ENCODE peak calls at places on chromosomes 6 and 20, in eight cellular contexts. E is stomach, D is adrenal gland, G is heart left ventricle, V is body of pancreas, S is uterus, P is spleen, K is sigmoid colon. A is an unnamed sample. For H3K36me3, the result is how much of the 10 kb centered on the place peaks cover.

GRCh38 chr6:138226701-138227315 is 8.5 kb upstream of the PBOV1 start:
- DNase-seq in V (no peak), S (no peak), D (no peak), K (no peak), G (no peak), P (no peak), E (no peak), A (no peak)

GRCh38 chr6:31541059-31541657 is 645 bp downstream of the DDX39B start:
- DNase-seq in P (no peak), G (no peak), S (no peak), E (no peak), D (peak), K (no peak), V (peak), A (peak)

GRCh38 chr6:7787137-7787575 is 61.3 kb downstream of the BMP6 start:
- DNase-seq in S (peak), P (no peak), V (no peak), D (peak), G (no peak), E (no peak), K (peak), A (peak)

GRCh38 chr20:2507875-2508630 is 662 bp downstream of the ZNF343 start:
- DNase-seq in G (no peak), S (no peak), K (peak), E (peak), V (no peak), P (no peak), D (no peak), A (no peak)

GRCh38 chr6:26439151-26439550 is 1.2 kb upstream of the BTN3A3 start:
- DNase-seq in G (no peak), P (no peak), K (no peak), D (no peak), E (no peak), V (no peak), S (no peak), A (no peak)

GRCh38 chr20:38633577-38634093 is 32.0 kb downstream of the ARHGAP40 start:
- DNase-seq in G (no peak), E (peak), P (peak), K (no peak), D (peak), S (peak), V (peak), A (peak)

GRCh38 chr20:15706719-15707118 is 866.5 kb downstream of the KIF16B start:
- DNase-seq in P (no peak), V (no peak), K (no peak), E (no peak), D (no peak), S (no peak), G (no peak), A (no peak)

GRCh38 chr6:1686117-1687098 is 76.7 kb downstream of the FOXC1 start:
- DNase-seq in D (no peak), P (no peak), S (no peak), K (no peak), V (no peak), G (no peak), E (peak), A (peak)

GRCh38 chr20:2576317-2576727 is 39.9 kb downstream of the TMC2 start:
- DNase-seq in G (no peak), K (no peak), V (no peak), S (no peak), E (no peak), P (no peak), D (peak), A (no peak)

GRCh38 chr6:2546941-2547716 is 203.6 kb downstream of the MYLK4 start:
- DNase-seq in E (no peak), V (no peak), D (no peak), P (no peak), K (no peak), S (no peak), G (no peak), A (no peak)

GRCh38 chr6:115241373-115241772 is 819.3 kb downstream of the FRK start:
- DNase-seq in S (no peak), G (no peak), D (no peak), K (no peak), P (no peak), V (no peak), E (no peak), A (no peak)

GRCh38 chr6:159043236-159043635 is 1.6 kb downstream of the TAGAP start:
- DNase-seq in G (no peak), S (no peak), D (no peak), E (no peak), V (no peak), P (no peak), K (no peak), A (no peak)

GRCh38 chr6:28977351-28978136 is 27.6 kb downstream of the ZNF311 start:
- DNase-seq in D (no peak), K (no peak), E (no peak), P (peak), G (peak), V (no peak), S (no peak), A (no peak)

GRCh38 chr20:22577515-22578220 is 6.7 kb downstream of the FOXA2 start:
- DNase-seq in P (no peak), S (no peak), G (no peak), D (no peak), K (no peak), E (peak), V (peak), A (no peak)

GRCh38 chr6:138250513-138251247 is 32.4 kb upstream of the PBOV1 start:
- DNase-seq in D (peak), V (peak), K (no peak), G (no peak), S (peak), P (no peak), E (peak), A (peak)

DNA sequence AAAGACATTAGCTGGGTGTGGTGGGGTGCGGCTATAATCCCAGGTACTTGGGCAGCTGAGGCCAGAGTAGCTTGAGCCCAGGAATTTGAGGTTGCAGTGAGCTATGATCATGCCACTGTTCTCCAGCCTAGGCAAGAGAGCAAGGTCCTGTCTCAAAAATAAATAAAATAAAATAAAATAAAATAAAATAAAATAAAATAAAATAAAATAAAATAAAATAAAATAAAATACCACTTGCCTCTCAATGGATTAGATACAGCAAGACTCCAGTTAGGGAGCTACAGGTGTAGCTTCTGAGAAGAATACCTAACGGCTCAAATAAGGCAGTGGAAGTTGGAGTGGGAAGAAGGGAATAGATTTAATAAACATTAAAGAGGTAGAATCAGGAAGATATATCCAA is 13.7 kb upstream of the PAK5 start:
- DNase-seq in S (no peak), G (no peak), E (no peak), D (no peak), P (no peak), K (no peak), V (no peak), A (no peak)
- TF ChIP-seq POLR2A in S (no peak), G (no peak), E (no peak), D (no peak), P (no peak), K (no peak), V (no peak), A (no peak)

DNA sequence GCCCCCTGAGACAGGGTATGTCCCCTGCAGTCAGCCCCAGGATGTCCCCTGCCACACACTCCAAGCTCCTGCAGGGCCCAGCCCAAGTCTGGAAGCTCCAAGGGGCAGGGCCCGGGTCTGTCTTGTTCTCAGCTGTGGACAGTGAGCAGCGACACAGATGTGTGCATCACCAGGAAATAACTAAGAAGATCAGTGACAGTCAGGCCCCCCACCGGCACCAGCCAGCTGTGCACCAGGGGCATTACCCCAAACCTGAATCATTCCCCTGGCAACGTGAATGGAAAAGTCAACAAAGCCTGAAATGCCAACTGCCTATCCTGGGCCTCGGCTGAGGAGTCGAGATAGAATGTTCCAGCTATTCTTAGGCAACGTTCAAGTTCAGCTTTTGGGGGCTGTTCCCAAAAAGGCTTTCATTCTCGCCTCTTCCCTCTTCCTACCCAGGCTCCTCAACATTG is 105.0 kb downstream of the PREX1 start:
- DNase-seq in P (peak), D (no peak), K (peak), V (peak), E (peak), G (no peak), S (no peak), A (peak)
- H3K27ac ChIP-seq in P (peak), D (peak), K (peak), V (peak), E (peak), G (peak), S (peak), A (peak)

GRCh38 chr20:5600982-5601381 is 149.2 kb upstream of the SHLD1 start:
- DNase-seq in D (no peak), K (no peak), E (no peak), P (no peak), G (no peak), V (no peak), S (no peak), A (no peak)
- H3K36me3 ChIP-seq in D (under half), K (under half), E (half or more), P (half or more), G (under half), V (under half), S (under half), A (under half)

DNA sequence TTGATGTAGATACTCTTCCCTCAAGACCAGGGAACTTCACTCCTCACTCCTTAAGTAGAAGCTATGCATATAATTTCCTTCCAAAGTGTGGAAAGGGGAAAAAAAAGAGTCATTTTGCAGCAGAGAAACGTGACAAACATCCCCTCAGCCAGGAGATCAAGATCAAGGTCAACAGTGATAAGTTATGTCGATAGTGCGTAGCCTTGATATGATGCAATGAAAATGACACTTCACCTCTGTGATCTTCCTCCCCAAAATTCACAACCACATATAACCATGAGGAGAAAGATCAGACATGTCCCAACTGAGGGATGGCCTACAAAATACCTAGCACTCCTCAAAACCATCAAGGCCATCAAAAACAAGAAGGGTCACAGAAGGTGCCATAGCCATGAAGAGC is 160.4 kb upstream of the MYLIP start:
- DNase-seq in E (no peak), D (no peak), P (no peak), V (no peak), G (no peak), K (no peak), S (no peak), A (no peak)
- TF ChIP-seq POLR2A in E (no peak), D (no peak), P (no peak), V (no peak), G (no peak), K (no peak), S (no peak), A (no peak)

GRCh38 chr6:24524329-24524728 is 29.6 kb downstream of the ALDH5A1 start:
- DNase-seq in K (no peak), E (no peak), V (no peak), G (no peak), S (no peak), P (no peak), D (no peak), A (no peak)
- H3K27ac ChIP-seq in K (no peak), E (no peak), V (no peak), G (no peak), S (no peak), P (no peak), D (no peak), A (no peak)

DNA sequence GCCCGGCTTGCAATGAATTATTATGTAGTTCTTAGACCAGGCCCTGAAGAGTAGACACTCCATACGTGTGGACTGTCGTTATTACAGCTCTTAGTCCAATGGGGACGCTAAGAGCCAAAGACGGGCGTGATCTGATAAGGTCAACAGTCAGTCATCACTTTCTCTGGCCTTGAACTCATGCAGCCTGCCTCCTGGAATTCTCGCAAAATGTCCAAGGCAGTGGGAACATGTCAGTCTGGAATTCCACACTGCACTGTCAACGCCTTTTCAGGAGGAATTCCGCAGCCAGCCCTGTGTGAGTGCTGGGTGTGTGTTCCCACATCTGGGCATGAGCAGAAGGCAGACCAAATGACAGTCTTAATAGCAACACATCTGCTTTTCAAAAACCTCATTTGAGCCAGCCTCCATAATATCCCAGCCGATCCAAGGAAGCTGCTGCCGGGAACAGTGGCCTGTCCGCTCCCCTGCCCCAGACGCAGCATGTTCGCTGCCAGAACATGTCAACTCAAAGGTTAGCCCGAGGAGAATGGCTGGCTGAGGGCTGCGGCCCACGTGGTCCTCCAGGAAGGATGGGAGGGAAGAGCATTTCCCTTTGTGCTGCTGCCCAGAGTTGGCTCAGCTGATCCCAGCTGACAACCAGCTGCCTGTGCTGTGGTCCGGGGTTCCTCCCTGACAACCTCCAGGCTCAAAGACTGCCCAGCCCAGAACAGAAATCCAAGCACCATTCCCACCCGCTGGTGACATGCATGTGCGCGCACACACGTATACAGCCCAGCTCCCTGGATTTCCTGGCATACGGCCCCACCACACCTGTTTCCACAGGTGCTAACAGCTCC is 103.1 kb downstream of the SULF2 start:
- DNase-seq in K (peak), E (no peak), G (peak), S (peak), D (peak), V (no peak), P (peak), A (no peak)
- H3K36me3 ChIP-seq in K (under half), E (under half), G (under half), S (under half), D (under half), V (under half), P (under half), A (under half)

DNA sequence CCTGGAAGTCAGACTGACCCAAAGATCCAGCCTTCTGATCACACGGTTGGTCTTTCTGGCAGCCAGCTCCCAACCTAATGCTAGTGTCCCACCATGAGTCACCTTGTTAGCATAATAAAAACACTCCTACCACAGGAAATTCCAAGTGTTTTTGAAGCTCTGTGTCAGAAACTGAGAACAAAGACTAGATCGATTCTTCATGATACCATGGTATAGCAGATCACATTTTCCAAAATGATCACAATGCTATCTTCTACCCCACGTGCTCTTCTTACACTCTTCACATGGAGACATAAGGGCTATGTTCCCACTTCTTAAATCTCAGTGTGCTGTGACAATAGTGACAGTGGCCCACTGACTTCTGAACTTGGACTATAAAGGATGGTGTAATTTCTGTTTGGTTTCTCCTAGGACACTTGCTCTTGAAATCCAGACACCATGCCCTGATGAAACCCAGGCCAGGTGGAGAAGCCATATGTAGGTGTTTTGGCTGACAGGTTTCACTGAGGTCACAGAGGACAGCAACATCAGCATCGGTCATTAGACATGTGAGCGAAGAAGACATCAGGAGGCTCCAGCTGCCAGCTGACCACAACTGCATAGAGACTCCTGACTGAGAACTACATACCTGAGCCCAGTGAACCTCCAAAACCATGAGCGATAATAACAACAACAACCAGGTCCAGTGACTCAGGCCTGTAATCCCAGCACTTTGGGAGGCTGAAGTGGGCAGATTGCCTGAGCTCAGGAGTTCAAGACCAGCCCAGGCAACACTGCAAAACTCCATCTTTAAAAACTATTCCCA is 57.5 kb downstream of the MKKS start:
- DNase-seq in K (no peak), G (no peak), V (no peak), S (no peak), E (no peak), P (no peak), D (no peak), A (no peak)
- TF ChIP-seq POLR2A in K (no peak), G (no peak), V (no peak), S (no peak), E (no peak), P (no peak), D (no peak), A (no peak)

A was measured in prostate gland.